ENCODE peak calls at places on chromosomes 3 and 15, in four cellular contexts. One of them, this sample, is unnamed.

GRCh38 chr3:66302288-66302687 is 81.5 kb downstream of the SLC25A26 start:
- DNase-seq in esophagus muscularis mucosa: no peak
- DNase-seq in suprapubic skin: no peak
- DNase-seq in stomach: no peak
- DNase-seq in this sample: no peak

GRCh38 chr15:72168131-72168825 is 29.3 kb downstream of the GRAMD2A start:
- DNase-seq in stomach: peak
- DNase-seq in suprapubic skin: no peak
- DNase-seq in esophagus muscularis mucosa: no peak
- DNase-seq in this sample: no peak

GRCh38 chr3:196778755-196779154 is 39.1 kb downstream of the PAK2 start:
- DNase-seq in stomach: no peak
- DNase-seq in suprapubic skin: no peak
- DNase-seq in esophagus muscularis mucosa: no peak
- DNase-seq in this sample: no peak

GRCh38 chr15:93800805-93801204 is 430.6 kb upstream of the MCTP2 start:
- DNase-seq in stomach: no peak
- DNase-seq in suprapubic skin: no peak
- DNase-seq in esophagus muscularis mucosa: no peak
- DNase-seq in this sample: no peak

GRCh38 chr3:197960694-197961581 is 921 bp downstream of the LMLN start:
- DNase-seq in esophagus muscularis mucosa: peak
- DNase-seq in stomach: no peak
- DNase-seq in suprapubic skin: peak
- DNase-seq in this sample: no peak

GRCh38 chr15:27250223-27250622 is 279.2 kb downstream of the GABRG3 start:
- DNase-seq in esophagus muscularis mucosa: no peak
- DNase-seq in stomach: no peak
- DNase-seq in suprapubic skin: no peak
- DNase-seq in this sample: no peak

GRCh38 chr3:13509066-13509815 is 29.1 kb downstream of the HDAC11 start:
- DNase-seq in stomach: no peak
- DNase-seq in esophagus muscularis mucosa: no peak
- DNase-seq in suprapubic skin: peak
- DNase-seq in this sample: no peak

GRCh38 chr15:80662129-80662528 is 33.0 kb upstream of the ABHD17C start:
- DNase-seq in suprapubic skin: no peak
- DNase-seq in esophagus muscularis mucosa: no peak
- DNase-seq in stomach: no peak
- DNase-seq in this sample: no peak

GRCh38 chr3:161409069-161409468 is 37.8 kb upstream of the SPTSSB start:
- DNase-seq in suprapubic skin: no peak
- DNase-seq in stomach: no peak
- DNase-seq in esophagus muscularis mucosa: no peak
- DNase-seq in this sample: peak

GRCh38 chr3:95037927-95038326 is 975.1 kb downstream of the NSUN3 start:
- DNase-seq in suprapubic skin: no peak
- DNase-seq in esophagus muscularis mucosa: no peak
- DNase-seq in stomach: no peak
- DNase-seq in this sample: no peak

GRCh38 chr3:95036526-95037021 is 973.7 kb downstream of the NSUN3 start:
- DNase-seq in esophagus muscularis mucosa: no peak
- DNase-seq in stomach: no peak
- DNase-seq in suprapubic skin: no peak
- DNase-seq in this sample: no peak

GRCh38 chr3:95037097-95037496 is 974.2 kb downstream of the NSUN3 start:
- DNase-seq in esophagus muscularis mucosa: no peak
- DNase-seq in stomach: no peak
- DNase-seq in suprapubic skin: no peak
- DNase-seq in this sample: no peak
- TF ChIP-seq POLR2AphosphoS5 in esophagus muscularis mucosa: no peak
- TF ChIP-seq POLR2AphosphoS5 in stomach: no peak
- TF ChIP-seq POLR2AphosphoS5 in suprapubic skin: no peak
- TF ChIP-seq POLR2AphosphoS5 in this sample: no peak

GRCh38 chr15:71085809-71086208 is 29.5 kb upstream of the THSD4 start:
- DNase-seq in stomach: no peak
- DNase-seq in esophagus muscularis mucosa: no peak
- DNase-seq in suprapubic skin: no peak
- DNase-seq in this sample: no peak
- TF ChIP-seq POLR2AphosphoS5 in stomach: no peak
- TF ChIP-seq POLR2AphosphoS5 in esophagus muscularis mucosa: no peak
- TF ChIP-seq POLR2AphosphoS5 in suprapubic skin: no peak
- TF ChIP-seq POLR2AphosphoS5 in this sample: no peak

GRCh38 chr15:38041576-38041975 is 107.1 kb downstream of the TMCO5A start:
- DNase-seq in esophagus muscularis mucosa: no peak
- DNase-seq in suprapubic skin: no peak
- DNase-seq in stomach: no peak
- DNase-seq in this sample: no peak
- TF ChIP-seq POLR2AphosphoS5 in esophagus muscularis mucosa: no peak
- TF ChIP-seq POLR2AphosphoS5 in suprapubic skin: no peak
- TF ChIP-seq POLR2AphosphoS5 in stomach: no peak
- TF ChIP-seq POLR2AphosphoS5 in this sample: no peak

DNA sequence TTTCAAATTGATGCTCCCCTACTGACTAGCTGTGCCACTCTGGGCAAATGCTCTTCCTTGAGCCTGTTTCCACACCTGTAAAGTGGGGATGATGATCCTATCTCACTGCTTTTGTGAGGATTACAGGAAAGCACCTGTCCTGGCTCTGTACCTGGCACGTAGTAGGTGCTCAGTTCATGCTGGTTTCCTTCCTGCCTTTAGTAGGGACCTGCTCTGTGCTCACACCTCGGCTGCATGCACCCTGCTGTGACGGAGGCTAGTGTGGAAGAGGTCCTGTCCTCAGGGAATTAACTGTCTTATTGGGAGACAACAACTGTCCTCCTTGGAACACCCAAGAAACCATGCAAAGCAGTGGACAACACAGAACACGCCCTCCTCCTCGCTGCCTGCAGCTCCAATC is 61.8 kb downstream of the RPL39L start:
- DNase-seq in suprapubic skin: no peak
- DNase-seq in esophagus muscularis mucosa: no peak
- DNase-seq in stomach: no peak
- DNase-seq in this sample: no peak
- TF ChIP-seq POLR2AphosphoS5 in suprapubic skin: no peak
- TF ChIP-seq POLR2AphosphoS5 in esophagus muscularis mucosa: no peak
- TF ChIP-seq POLR2AphosphoS5 in stomach: no peak
- TF ChIP-seq POLR2AphosphoS5 in this sample: no peak

GRCh38 chr3:16427309-16427965 is 86.1 kb downstream of the RFTN1 start:
- DNase-seq in esophagus muscularis mucosa: no peak
- DNase-seq in stomach: no peak
- DNase-seq in suprapubic skin: no peak
- DNase-seq in this sample: no peak
- TF ChIP-seq POLR2AphosphoS5 in esophagus muscularis mucosa: peak
- TF ChIP-seq POLR2AphosphoS5 in stomach: peak
- TF ChIP-seq POLR2AphosphoS5 in suprapubic skin: no peak
- TF ChIP-seq POLR2AphosphoS5 in this sample: no peak

DNA sequence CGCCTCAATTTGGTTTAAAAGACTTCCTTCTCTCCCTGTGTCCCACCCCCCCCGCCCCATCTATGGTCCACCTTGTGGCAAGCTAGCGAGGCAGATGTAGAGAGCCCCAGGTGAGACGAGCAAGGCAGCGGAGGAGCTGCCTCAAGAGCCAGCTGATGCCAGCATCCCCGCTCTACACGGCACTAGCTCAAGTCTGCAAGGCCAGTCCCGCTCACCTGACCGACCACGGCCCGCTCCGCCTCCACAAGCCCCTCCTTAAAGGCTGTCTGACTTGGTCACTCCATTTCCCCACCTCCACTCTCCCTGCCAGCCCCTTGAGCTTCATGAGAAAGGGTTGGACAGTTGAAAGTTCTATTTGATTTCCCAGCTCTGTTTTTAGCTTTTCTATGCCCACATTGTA is 56.2 kb upstream of the IGF1R start:
- DNase-seq in suprapubic skin: no peak
- DNase-seq in stomach: peak
- DNase-seq in esophagus muscularis mucosa: peak
- DNase-seq in this sample: no peak
- TF ChIP-seq POLR2AphosphoS5 in suprapubic skin: no peak
- TF ChIP-seq POLR2AphosphoS5 in stomach: no peak
- TF ChIP-seq POLR2AphosphoS5 in esophagus muscularis mucosa: no peak
- TF ChIP-seq POLR2AphosphoS5 in this sample: no peak

GRCh38 chr3:135966875-135967274 is 1.3 kb downstream of the PPP2R3A start:
- DNase-seq in esophagus muscularis mucosa: no peak
- DNase-seq in suprapubic skin: no peak
- DNase-seq in stomach: no peak
- DNase-seq in this sample: no peak
- TF ChIP-seq POLR2AphosphoS5 in esophagus muscularis mucosa: no peak
- TF ChIP-seq POLR2AphosphoS5 in suprapubic skin: no peak
- TF ChIP-seq POLR2AphosphoS5 in stomach: no peak
- TF ChIP-seq POLR2AphosphoS5 in this sample: no peak

DNA sequence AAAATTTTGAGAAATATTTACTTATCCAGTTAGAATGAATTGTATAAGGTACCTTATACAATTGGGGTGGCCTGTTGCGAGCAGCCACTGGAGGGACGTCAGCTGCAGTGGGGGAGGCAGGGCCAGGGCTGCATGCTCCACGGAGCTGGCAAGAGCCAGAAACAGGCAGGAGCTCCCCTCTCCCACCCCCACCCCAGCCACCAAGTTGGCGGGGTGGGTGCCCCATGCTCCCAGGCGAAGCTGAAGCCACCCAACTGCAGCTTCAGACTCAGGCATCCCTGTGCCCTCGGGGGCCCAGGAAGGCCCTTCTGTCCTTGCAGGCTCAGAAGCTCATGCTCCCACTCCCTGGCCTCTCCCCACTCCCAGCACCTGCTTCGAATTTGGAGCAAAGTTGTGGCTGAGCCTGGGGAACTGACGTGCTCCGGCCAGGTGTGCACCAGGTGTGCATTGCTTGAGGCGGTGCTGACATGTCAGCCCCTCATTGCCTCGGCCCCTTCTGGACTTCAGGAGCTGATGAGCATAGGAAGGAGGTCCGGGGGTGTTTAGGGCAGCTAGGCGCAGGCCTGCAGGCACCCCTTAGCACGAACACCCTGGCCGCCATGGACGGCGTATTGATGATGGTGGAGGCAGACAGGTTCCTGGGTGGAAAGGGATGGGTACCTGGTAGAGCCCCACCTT is 743.8 kb upstream of the GBE1 start:
- DNase-seq in suprapubic skin: no peak
- DNase-seq in esophagus muscularis mucosa: no peak
- DNase-seq in stomach: no peak
- DNase-seq in this sample: no peak
- TF ChIP-seq POLR2AphosphoS5 in suprapubic skin: no peak
- TF ChIP-seq POLR2AphosphoS5 in esophagus muscularis mucosa: no peak
- TF ChIP-seq POLR2AphosphoS5 in stomach: no peak
- TF ChIP-seq POLR2AphosphoS5 in this sample: no peak